ENCODE peak calls at places on chromosomes 16 and 17, in six cellular contexts. L is mesenchymal stem cell, N is IMR-90, Q is neuronal stem cell, P is H1, R is trophoblast cell. H is an unnamed sample.

GRCh38 chr16:25014500-25015147 is 545 bp downstream of the ARHGAP17 start:
- DNase-seq in L (peak), N (peak), Q (peak), P (no peak), R (peak), H (peak)

GRCh38 chr17:39676198-39676819 is 8.1 kb downstream of the PNMT start:
- DNase-seq in L (no peak), N (no peak), Q (no peak), P (no peak), R (no peak), H (no peak)

GRCh38 chr16:17501321-17501720 is 30.6 kb upstream of the XYLT1 start:
- DNase-seq in L (no peak), N (no peak), Q (no peak), P (no peak), R (no peak), H (no peak)

GRCh38 chr17:82920715-82921114 is 80.9 kb upstream of the ZNF750 start:
- DNase-seq in L (no peak), N (no peak), Q (no peak), P (no peak), R (no peak), H (no peak)

GRCh38 chr17:69358688-69359596 is 32.0 kb upstream of the ABCA5 start:
- DNase-seq in L (no peak), N (no peak), Q (peak), P (peak), R (no peak), H (peak)

GRCh38 chr16:57845115-57845514 is 42.8 kb upstream of the KIFC3 start:
- DNase-seq in L (no peak), N (no peak), Q (no peak), P (no peak), R (no peak), H (no peak)

GRCh38 chr17:62792122-62792800 is 15.9 kb downstream of the MARCHF10 start:
- DNase-seq in L (peak), N (peak), Q (no peak), P (no peak), R (peak), H (no peak)

GRCh38 chr17:46847204-46848191 is 3.9 kb upstream of the WNT9B start:
- DNase-seq in L (no peak), N (no peak), Q (no peak), P (no peak), R (no peak), H (no peak)

GRCh38 chr17:1011760-1012735 is 15.1 kb downstream of the TIMM22 start:
- DNase-seq in L (no peak), N (no peak), Q (no peak), P (no peak), R (no peak), H (no peak)

GRCh38 chr16:27771201-27771910 is 221.4 kb downstream of the KATNIP start:
- DNase-seq in L (no peak), N (no peak), Q (no peak), P (no peak), R (no peak), H (no peak)

GRCh38 chr17:47204722-47205418 is 4.3 kb upstream of the MYL4 start:
- DNase-seq in L (peak), N (peak), Q (no peak), P (no peak), R (peak), H (peak)

GRCh38 chr17:57138956-57139576 is 54.0 kb downstream of the AKAP1 start:
- DNase-seq in L (peak), N (peak), Q (no peak), P (no peak), R (no peak), H (peak)

GRCh38 chr17:838486-838885 is 56.3 kb downstream of the MRM3 start:
- DNase-seq in L (no peak), N (no peak), Q (no peak), P (no peak), R (no peak), H (no peak)

GRCh38 chr17:15928286-15928785 is 16.6 kb upstream of the ADORA2B start:
- DNase-seq in L (no peak), N (no peak), Q (no peak), P (no peak), R (no peak), H (no peak)

GRCh38 chr17:70078549-70078948 is 3.5 kb downstream of the KCNJ16 start:
- DNase-seq in L (no peak), N (no peak), Q (no peak), P (no peak), R (no peak), H (no peak)

GRCh38 chr17:58344047-58344790 is 7.8 kb downstream of the SUPT4H1 start:
- DNase-seq in L (no peak), N (no peak), Q (no peak), P (no peak), R (no peak), H (no peak)

GRCh38 chr16:80948886-80949502 is 57.7 kb downstream of the CMC2 start:
- DNase-seq in L (no peak), N (peak), Q (peak), P (no peak), R (peak), H (peak)

GRCh38 chr17:73838815-73839214 is 194.6 kb upstream of the SDK2 start:
- DNase-seq in L (no peak), N (no peak), Q (no peak), P (no peak), R (no peak), H (no peak)

GRCh38 chr17:50122945-50123344 is 7.0 kb downstream of the SAMD14 start:
- DNase-seq in L (no peak), N (no peak), Q (no peak), P (no peak), R (no peak), H (no peak)

GRCh38 chr16:75379911-75380847 is 53.1 kb downstream of the CFDP1 start:
- DNase-seq in L (no peak), N (no peak), Q (no peak), P (no peak), R (no peak), H (no peak)

GRCh38 chr16:86087011-86087453 is 188.1 kb downstream of the IRF8 start:
- DNase-seq in L (no peak), N (no peak), Q (no peak), P (no peak), R (no peak), H (no peak)

GRCh38 chr16:1584926-1585487 is 26.9 kb downstream of the IFT140 start:
- DNase-seq in L (no peak), N (no peak), Q (peak), P (no peak), R (no peak), H (no peak)

GRCh38 chr17:77723909-77724875 is 234.3 kb upstream of the TNRC6C start:
- DNase-seq in L (no peak), N (no peak), Q (no peak), P (no peak), R (no peak), H (no peak)

GRCh38 chr16:67530013-67530939 is 1.6 kb downstream of the RIPOR1 start:
- DNase-seq in L (peak), N (peak), Q (no peak), P (no peak), R (peak), H (no peak)

GRCh38 chr16:19136549-19137196 is 22.9 kb downstream of the ITPRIPL2 start:
- DNase-seq in L (peak), N (peak), Q (no peak), P (no peak), R (peak), H (no peak)

GRCh38 chr16:50071075-50071671 is 5.4 kb downstream of the HEATR3 start:
- DNase-seq in L (no peak), N (no peak), Q (no peak), P (no peak), R (no peak), H (no peak)

GRCh38 chr17:27407916-27408846 is 48.1 kb upstream of the KSR1 start:
- DNase-seq in L (peak), N (peak), Q (no peak), P (no peak), R (no peak), H (peak)

GRCh38 chr17:6461246-6461645 is 17.0 kb downstream of the PIMREG start:
- DNase-seq in L (no peak), N (no peak), Q (no peak), P (no peak), R (no peak), H (no peak)

GRCh38 chr17:39619786-39620101 is 7.0 kb upstream of the PPP1R1B start:
- DNase-seq in L (no peak), N (no peak), Q (no peak), P (no peak), R (no peak), H (no peak)

GRCh38 chr16:15970202-15970601 is 20.8 kb downstream of the ABCC1 start:
- DNase-seq in L (peak), N (no peak), Q (no peak), P (peak), R (peak), H (peak)

GRCh38 chr17:11326492-11326891 is 85.5 kb downstream of the SHISA6 start:
- DNase-seq in L (no peak), N (no peak), Q (no peak), P (no peak), R (no peak), H (no peak)

GRCh38 chr16:3974751-3975150 is 94.2 kb upstream of the CREBBP start:
- DNase-seq in L (no peak), N (no peak), Q (no peak), P (no peak), R (no peak), H (peak)

GRCh38 chr17:68701046-68701445 is 99.9 kb upstream of the FAM20A start:
- DNase-seq in L (no peak), N (peak), Q (no peak), P (no peak), R (no peak), H (peak)

GRCh38 chr16:85555549-85556455 is 57.3 kb upstream of the GSE1 start:
- DNase-seq in L (peak), N (no peak), Q (no peak), P (no peak), R (peak), H (peak)

GRCh38 chr16:23016372-23016771 is 132.9 kb downstream of the USP31 start:
- DNase-seq in L (no peak), N (no peak), Q (no peak), P (no peak), R (no peak), H (no peak)

GRCh38 chr17:42135664-42136653 is 13.4 kb downstream of the HSPB9 start:
- DNase-seq in L (peak), N (peak), Q (no peak), P (no peak), R (no peak), H (peak)
- H2AK5ac ChIP-seq in L (peak), N (peak), Q (no peak), P (no peak), R (no peak), H (no peak)

GRCh38 chr16:84138500-84138823 is 6.5 kb downstream of the HSDL1 start:
- DNase-seq in L (no peak), N (no peak), Q (no peak), P (no peak), R (no peak), H (no peak)
- H3K4me3 ChIP-seq in L (no peak), N (no peak), Q (no peak), P (no peak), R (no peak), H (no peak)

DNA sequence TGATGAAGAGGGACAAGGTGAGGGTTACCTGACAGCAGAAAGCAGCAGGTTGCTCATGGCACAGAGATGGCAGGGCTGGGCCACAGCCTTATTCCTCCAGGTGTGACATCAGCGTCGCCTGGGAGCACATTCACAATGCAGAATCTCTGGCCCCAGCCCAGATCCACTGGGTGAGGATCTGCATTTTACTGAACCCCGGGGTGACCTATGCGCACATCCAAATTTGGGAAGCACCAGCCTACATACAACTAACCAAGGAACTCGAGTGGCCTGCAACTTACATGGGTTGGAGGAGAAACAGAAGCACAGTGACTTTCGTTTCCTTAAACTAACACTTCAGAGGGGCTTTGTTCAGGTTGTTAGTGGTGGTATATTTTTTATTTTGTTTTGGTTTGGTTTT is 17.6 kb downstream of the CPPED1 start:
- DNase-seq in L (no peak), N (no peak), Q (no peak), P (no peak), R (no peak), H (no peak)
- H2AK5ac ChIP-seq in L (no peak), N (no peak), Q (no peak), P (no peak), R (no peak), H (no peak)

GRCh38 chr16:7910116-7910515 is 577.5 kb downstream of the RBFOX1 start:
- DNase-seq in L (no peak), N (no peak), Q (no peak), P (no peak), R (no peak), H (no peak)
- H3K4me3 ChIP-seq in L (no peak), N (no peak), Q (no peak), P (no peak), R (no peak), H (no peak)

GRCh38 chr16:87108278-87108677 is 208.9 kb downstream of the C16orf95 start:
- DNase-seq in L (no peak), N (no peak), Q (no peak), P (no peak), R (no peak), H (no peak)
- H2AK5ac ChIP-seq in L (no peak), N (no peak), Q (no peak), P (no peak), R (no peak), H (no peak)

GRCh38 chr17:79803421-79803996 is 6.6 kb upstream of the CBX8 start:
- DNase-seq in L (no peak), N (no peak), Q (no peak), P (no peak), R (no peak), H (no peak)
- H3K4me3 ChIP-seq in L (no peak), N (no peak), Q (peak), P (no peak), R (no peak), H (no peak)

GRCh38 chr16:12798846-12799245 is 4.8 kb downstream of the CPPED1 start:
- DNase-seq in L (no peak), N (no peak), Q (no peak), P (no peak), R (no peak), H (no peak)
- H2AK5ac ChIP-seq in L (no peak), N (no peak), Q (no peak), P (no peak), R (no peak), H (no peak)

GRCh38 chr17:52297230-52298010 is 138.9 kb upstream of the CA10 start:
- DNase-seq in L (no peak), N (no peak), Q (no peak), P (no peak), R (no peak), H (peak)

DNA sequence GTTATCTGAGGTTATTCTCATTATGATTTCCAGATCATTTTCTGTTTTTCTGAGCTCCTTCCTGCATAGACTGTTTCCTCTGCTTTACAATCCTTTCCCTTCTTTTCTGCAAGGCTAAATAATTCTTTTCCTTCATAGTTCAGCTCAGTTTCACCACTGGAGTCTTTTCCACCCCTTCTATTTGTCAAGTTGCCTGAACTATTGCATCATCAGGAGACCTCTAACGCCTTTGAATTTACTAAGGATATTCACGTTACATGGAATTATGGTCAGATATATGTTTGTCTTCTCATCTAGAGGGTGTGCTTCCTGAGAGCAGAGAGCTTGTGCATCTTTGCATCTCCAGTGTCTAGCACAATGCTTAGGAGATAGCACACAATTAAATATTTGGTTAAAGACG is 140.4 kb upstream of the CA10 start:
- DNase-seq in L (no peak), N (no peak), Q (no peak), P (no peak), R (no peak), H (no peak)
- H3K4me3 ChIP-seq in L (no peak), N (no peak), Q (no peak), P (no peak), R (no peak), H (no peak)

GRCh38 chr17:19757536-19758180 is 9.6 kb upstream of the ALDH3A1 start:
- DNase-seq in L (no peak), N (no peak), Q (no peak), P (no peak), R (no peak), H (no peak)
- H2AK5ac ChIP-seq in L (no peak), N (no peak), Q (no peak), P (peak), R (no peak), H (no peak)